ENCODE peak calls at places on chromosomes 2 and 18, in seven cellular contexts. G is fibroblast of lung, M is colonic mucosa, K is heart right ventricle, X is left ventricle myocardium inferior, S is GM23248, J is neuronal stem cell. H is an unnamed sample.

GRCh38 chr2:172701250-172701649 is 34.4 kb upstream of the RAPGEF4 start:
- DNase-seq in S (peak; percentile 97), M (no peak), J (no peak), X (no peak), K (no peak), G (peak; percentile 89), H (no peak)

GRCh38 chr2:11682590-11682915 is 12.6 kb upstream of the NTSR2 start:
- DNase-seq in M (no peak), X (no peak), J (no peak), K (no peak), S (no peak), G (no peak), H (no peak)

GRCh38 chr2:71884303-71885042 is 263.2 kb downstream of the CYP26B1 start:
- DNase-seq in J (no peak), M (no peak), G (peak; percentile 76), K (no peak), X (no peak), S (peak; percentile 61), H (peak; percentile 42)

GRCh38 chr2:176427549-176427948 is 158.3 kb downstream of the MTX2 start:
- DNase-seq in S (no peak), M (no peak), K (no peak), J (no peak), X (no peak), G (no peak), H (no peak)

GRCh38 chr2:26911911-26912861 is 58.3 kb upstream of the MAPRE3 start:
- DNase-seq in M (no peak), S (peak; percentile 16), K (no peak), X (no peak), G (peak; percentile 1), J (peak; percentile 80), H (no peak)

GRCh38 chr2:1081411-1082225 is 131.0 kb downstream of the SNTG2 start:
- DNase-seq in S (peak; percentile 59), J (no peak), X (peak; percentile 54), K (peak; percentile 50), G (peak; percentile 1), M (peak; percentile 37), H (peak; percentile 82)

GRCh38 chr2:32864761-32865160 is 82.0 kb upstream of the LTBP1 start:
- DNase-seq in X (no peak), K (no peak), M (no peak), G (peak; percentile 90), S (peak; percentile 74), J (no peak), H (no peak)

GRCh38 chr2:212902421-212902820 is 249.0 kb downstream of the IKZF2 start:
- DNase-seq in J (no peak), S (no peak), K (no peak), G (no peak), M (no peak), X (no peak), H (no peak)

GRCh38 chr2:163210430-163210918 is 371.9 kb upstream of the KCNH7 start:
- DNase-seq in M (no peak), S (peak; percentile 79), K (no peak), J (no peak), X (no peak), G (peak; percentile 73), H (no peak)

DNA sequence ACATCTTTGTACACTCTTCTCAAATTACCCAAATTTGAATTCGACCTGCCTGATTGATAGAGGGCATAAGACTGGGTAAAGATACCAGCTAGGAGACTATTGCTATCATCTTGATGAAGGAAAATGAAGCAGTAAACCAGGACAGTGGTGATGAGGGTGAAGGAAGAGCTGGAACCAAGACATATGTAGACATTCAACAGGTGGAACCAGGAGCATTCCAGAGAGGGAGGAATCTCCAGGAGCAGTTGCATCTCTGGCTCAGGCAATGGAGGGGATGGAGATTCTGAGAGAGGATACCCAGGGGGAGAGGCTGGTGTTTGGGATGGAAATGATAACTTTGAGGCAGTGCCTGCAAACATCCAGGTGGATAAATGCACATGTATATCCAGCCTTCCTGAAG is 41.6 kb downstream of the SDC1 start:
- DNase-seq in M (no peak), S (no peak), X (no peak), J (no peak), G (no peak), K (no peak), H (no peak)
- H3K4me1 ChIP-seq in M (peaks cover 7% of the 10 kb centered on the region), S (peaks cover 14% of the 10 kb centered on the region), X (no peaks in the 10 kb centered on the region), J (peaks cover 14% of the 10 kb centered on the region), G (peaks cover 3% of the 10 kb centered on the region), K (no peaks in the 10 kb centered on the region), H (no peaks in the 10 kb centered on the region)

GRCh38 chr2:226078656-226079055 is 679.1 kb downstream of the NYAP2 start:
- DNase-seq in M (no peak), X (no peak), J (no peak), S (peak; percentile 17), G (peak; percentile 26), K (no peak), H (no peak)
- H3K27ac ChIP-seq in M (no peak overlapping the region), X (no peak overlapping the region), J (no peak overlapping the region), S (peak overlapping the region; percentile 52), G (peak overlapping the region; percentile 48), K (no peak overlapping the region), H (no peak overlapping the region)

DNA sequence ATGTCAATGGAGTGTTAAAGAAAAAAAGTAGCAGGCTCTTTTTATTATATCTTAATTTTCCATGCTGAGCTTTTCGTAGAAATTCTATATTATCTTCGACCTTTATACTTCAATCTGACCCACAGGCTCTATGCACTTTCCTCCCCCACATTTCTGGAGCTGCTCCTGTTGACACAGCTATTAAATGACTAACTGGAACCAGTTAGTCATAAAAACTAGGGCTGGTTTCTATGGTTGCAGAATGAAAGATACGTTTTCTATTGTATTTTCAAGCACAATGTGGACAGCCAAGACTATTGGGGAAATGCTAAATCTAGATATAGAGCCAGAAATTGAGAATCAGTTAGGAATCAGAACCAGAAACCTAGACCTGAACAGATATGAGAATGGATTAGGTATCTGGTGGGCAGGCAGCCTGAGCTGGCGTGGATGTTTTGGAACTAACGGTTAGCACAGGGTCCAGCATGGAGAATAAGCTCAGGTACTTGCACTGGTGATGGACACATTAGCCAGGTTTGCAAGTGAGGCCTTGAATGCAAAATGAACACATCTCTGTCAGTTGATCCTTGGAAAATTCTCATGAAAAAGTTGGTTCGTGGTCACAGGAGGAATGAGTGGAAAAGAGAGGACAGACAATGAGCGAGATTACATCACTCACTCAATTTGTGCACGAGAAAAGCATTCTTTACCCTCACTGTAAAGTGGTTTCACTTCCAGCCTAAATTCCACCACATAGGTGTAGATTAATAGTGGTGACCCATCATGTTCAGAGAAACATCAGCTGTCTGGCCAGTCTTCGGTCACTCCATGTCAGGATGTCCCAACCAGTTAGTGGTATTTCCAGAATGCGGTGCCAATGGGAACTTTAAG is 144.6 kb upstream of the EPHA4 start:
- DNase-seq in S (peak; percentile 82), M (peak; percentile 36), X (no peak), K (no peak), J (no peak), G (peak; percentile 77), H (no peak)
- H3K9me3 ChIP-seq in S (no peaks in the 10 kb centered on the region), M (no peaks in the 10 kb centered on the region), X (peaks cover 5% of the 10 kb centered on the region), K (no peaks in the 10 kb centered on the region), J (no peaks in the 10 kb centered on the region), G (no peaks in the 10 kb centered on the region), H (no peaks in the 10 kb centered on the region)

DNA sequence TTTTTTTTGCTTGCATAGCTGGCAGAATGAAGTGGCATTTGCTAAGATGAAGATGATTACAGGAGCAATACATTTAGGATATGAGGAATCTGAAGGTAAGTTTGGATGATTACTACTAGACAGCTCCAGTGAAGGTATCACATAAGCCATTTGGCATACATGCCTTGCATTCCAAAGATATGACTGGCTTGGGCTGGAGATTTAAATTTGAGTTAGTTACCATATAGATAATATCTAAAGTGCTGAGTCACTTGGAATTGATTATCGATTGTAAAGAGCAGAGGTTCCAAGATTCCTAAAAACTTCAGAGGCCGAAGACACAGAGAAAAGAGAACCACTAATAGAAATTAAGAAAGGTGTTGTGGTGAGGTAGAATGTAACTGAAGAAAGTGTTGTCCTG is 1026.4 kb downstream of the DSC3 start:
- DNase-seq in X (no peak), S (no peak), K (no peak), J (no peak), M (no peak), G (peak; percentile 14), H (no peak)
- H3K4me1 ChIP-seq in X (no peaks in the 10 kb centered on the region), S (peaks cover 5% of the 10 kb centered on the region), K (no peaks in the 10 kb centered on the region), J (no peaks in the 10 kb centered on the region), M (no peaks in the 10 kb centered on the region), G (no peaks in the 10 kb centered on the region), H (no peaks in the 10 kb centered on the region)

GRCh38 chr2:9740382-9741040 is 102.8 kb upstream of the TAF1B start:
- DNase-seq in S (no peak), J (no peak), K (no peak), G (peak; percentile 18), M (no peak), X (no peak), H (no peak)
- H3K27ac ChIP-seq in S (no peak overlapping the region), J (no peak overlapping the region), K (no peak overlapping the region), G (no peak overlapping the region), M (no peak overlapping the region), X (no peak overlapping the region), H (no peak overlapping the region)

DNA sequence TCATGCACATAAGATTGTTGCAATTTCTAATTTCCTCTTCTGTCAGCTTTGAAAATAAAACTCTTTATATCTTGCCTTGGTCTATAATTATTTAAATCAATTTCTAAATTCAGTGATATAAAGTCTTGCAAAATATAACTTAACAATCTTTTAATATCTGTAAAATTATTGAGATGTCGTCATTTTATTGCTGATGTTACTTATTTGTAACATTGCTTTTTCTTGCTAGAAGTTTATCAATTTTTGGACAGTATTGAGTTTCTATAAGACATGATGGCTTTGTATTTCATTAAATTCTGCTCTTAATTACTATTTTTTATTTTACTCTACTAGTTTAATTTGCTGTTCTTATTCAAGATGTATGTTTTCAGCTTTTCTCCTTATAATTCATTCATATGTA is 1036.5 kb downstream of the TMEM182 start:
- DNase-seq in J (no peak), X (no peak), K (no peak), M (no peak), S (no peak), G (no peak), H (no peak)
- H3K9me3 ChIP-seq in J (peaks cover 18% of the 10 kb centered on the region), X (peaks cover 4% of the 10 kb centered on the region), K (no peaks in the 10 kb centered on the region), M (no peaks in the 10 kb centered on the region), S (no peaks in the 10 kb centered on the region), G (no peaks in the 10 kb centered on the region), H (no peaks in the 10 kb centered on the region)

DNA sequence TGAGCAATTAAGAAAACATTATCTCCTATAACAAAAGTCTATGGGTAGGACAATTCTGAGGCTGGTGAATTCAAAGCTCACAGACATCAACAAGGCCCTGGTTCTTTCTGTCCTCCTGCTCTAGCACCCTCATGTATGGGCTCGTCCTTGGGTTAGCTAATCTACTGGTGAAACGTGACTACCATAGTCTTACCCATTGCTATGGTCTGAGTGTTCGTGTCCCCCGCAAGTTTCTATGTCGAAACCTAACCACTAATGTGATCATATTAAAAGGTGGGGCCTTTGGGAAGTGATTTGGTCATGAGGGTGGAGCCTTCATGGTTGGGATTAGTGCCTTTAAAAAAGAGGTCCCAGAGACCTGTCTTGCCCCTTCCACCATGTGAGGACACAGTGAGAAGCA is 564.7 kb downstream of the TNS1 start:
- DNase-seq in K (no peak), S (no peak), G (no peak), J (no peak), M (no peak), X (no peak), H (no peak)
- H3K4me1 ChIP-seq in K (peaks cover 41% of the 10 kb centered on the region), S (peaks cover 12% of the 10 kb centered on the region), G (peaks cover 7% of the 10 kb centered on the region), J (peaks cover 17% of the 10 kb centered on the region), M (no peaks in the 10 kb centered on the region), X (peaks cover 51% of the 10 kb centered on the region), H (peaks cover 35% of the 10 kb centered on the region)

H was measured in testis.